ENCODE peak calls at places on chromosome 14, in eight cellular contexts. G is tibial nerve, T is ovary, F is IMR-90, Y is A549, B is suprapubic skin, M is heart left ventricle, Z is esophagus muscularis mucosa. A is an unnamed sample. For H3K4me1, the result is how much of the 10 kb centered on the place peaks cover.

GRCh38 chr14:59918824-59919581 is 941 bp upstream of the LRRC9 start:
- DNase-seq in G (no peak), T (no peak), F (peak), Y (peak), B (no peak), M (peak), Z (no peak), A (peak)

GRCh38 chr14:92494512-92494911 is 19.1 kb upstream of the RIN3 start:
- DNase-seq in G (no peak), T (no peak), F (no peak), Y (no peak), B (no peak), M (no peak), Z (no peak), A (no peak)

GRCh38 chr14:104678346-104678745 is 11.1 kb upstream of the INF2 start:
- DNase-seq in G (no peak), T (no peak), F (peak), Y (no peak), B (no peak), M (peak), Z (no peak), A (no peak)

GRCh38 chr14:100736269-100737180 is 9.8 kb downstream of the DLK1 start:
- DNase-seq in G (no peak), T (no peak), F (no peak), Y (no peak), B (peak), M (no peak), Z (no peak), A (no peak)

GRCh38 chr14:102221026-102221425 is 81.3 kb downstream of the WDR20 start:
- DNase-seq in G (no peak), T (no peak), F (peak), Y (no peak), B (no peak), M (no peak), Z (no peak), A (no peak)

GRCh38 chr14:33512201-33512600 is 438.7 kb downstream of the EGLN3 start:
- DNase-seq in G (no peak), T (no peak), F (no peak), Y (no peak), B (no peak), M (no peak), Z (no peak), A (no peak)

GRCh38 chr14:22598896-22599244 is 770 bp downstream of the ABHD4 start:
- DNase-seq in G (no peak), T (no peak), F (peak), Y (peak), B (no peak), M (no peak), Z (no peak), A (peak)

GRCh38 chr14:100790785-100791667 is 34.9 kb upstream of the MEG3 start:
- DNase-seq in G (no peak), T (no peak), F (peak), Y (no peak), B (no peak), M (no peak), Z (no peak), A (no peak)

GRCh38 chr14:102189858-102190257 is 50.2 kb downstream of the WDR20 start:
- DNase-seq in G (no peak), T (no peak), F (no peak), Y (no peak), B (no peak), M (no peak), Z (no peak), A (no peak)

GRCh38 chr14:100894416-100894815 is 9.1 kb downstream of the RTL1 start:
- DNase-seq in G (no peak), T (no peak), F (no peak), Y (no peak), B (no peak), M (no peak), Z (no peak), A (no peak)

GRCh38 chr14:92475451-92476187 is 38.0 kb upstream of the RIN3 start:
- DNase-seq in G (peak), T (peak), F (no peak), Y (no peak), B (peak), M (peak), Z (no peak), A (no peak)

GRCh38 chr14:99516156-99517045 is 35.2 kb downstream of the CCNK start:
- DNase-seq in G (peak), T (peak), F (no peak), Y (no peak), B (peak), M (peak), Z (no peak), A (peak)

GRCh38 chr14:104749111-104749649 is 3.8 kb upstream of the SIVA1 start:
- DNase-seq in G (peak), T (no peak), F (peak), Y (no peak), B (no peak), M (no peak), Z (no peak), A (no peak)

GRCh38 chr14:59187802-59188460 is 536 bp upstream of the DAAM1 start:
- DNase-seq in G (peak), T (peak), F (no peak), Y (peak), B (no peak), M (peak), Z (no peak), A (peak)

GRCh38 chr14:94395900-94396574 is 7.6 kb upstream of the SERPINA1 start:
- DNase-seq in G (no peak), T (no peak), F (no peak), Y (peak), B (no peak), M (no peak), Z (no peak), A (peak)

GRCh38 chr14:106491851-106492250 is 965.5 kb downstream of the TMEM121 start:
- DNase-seq in G (no peak), T (no peak), F (no peak), Y (peak), B (no peak), M (no peak), Z (peak), A (no peak)

GRCh38 chr14:68283378-68284123 is 464.0 kb downstream of the RAD51B start:
- DNase-seq in G (no peak), T (peak), F (no peak), Y (no peak), B (peak), M (peak), Z (no peak), A (peak)

GRCh38 chr14:105629886-105630215 is 103.5 kb downstream of the TMEM121 start:
- DNase-seq in G (no peak), T (no peak), F (no peak), Y (no peak), B (no peak), M (no peak), Z (no peak), A (no peak)

GRCh38 chr14:67358914-67359313 is 690 bp downstream of the ATP6V1D start:
- DNase-seq in G (no peak), T (no peak), F (no peak), Y (no peak), B (no peak), M (no peak), Z (no peak), A (no peak)

GRCh38 chr14:74508844-74509428 is 15.4 kb downstream of the ISCA2 start:
- DNase-seq in G (no peak), T (no peak), F (no peak), Y (no peak), B (no peak), M (no peak), Z (no peak), A (no peak)

GRCh38 chr14:89144642-89145041 is 272.4 kb downstream of the FOXN3 start:
- DNase-seq in G (no peak), T (no peak), F (no peak), Y (no peak), B (no peak), M (no peak), Z (no peak), A (no peak)

GRCh38 chr14:34931206-34931605 is 51.6 kb upstream of the SRP54 start:
- DNase-seq in G (no peak), T (no peak), F (peak), Y (peak), B (no peak), M (no peak), Z (no peak), A (no peak)

GRCh38 chr14:88975926-88976325 is 151.5 kb downstream of the TTC8 start:
- DNase-seq in G (no peak), T (no peak), F (no peak), Y (no peak), B (no peak), M (no peak), Z (no peak), A (no peak)

GRCh38 chr14:30020271-30020670 is 92.6 kb upstream of the PRKD1 start:
- DNase-seq in G (no peak), T (no peak), F (no peak), Y (no peak), B (no peak), M (no peak), Z (no peak), A (no peak)

GRCh38 chr14:75011356-75012097 is 8.8 kb downstream of the EIF2B2 start:
- DNase-seq in G (no peak), T (no peak), F (peak), Y (no peak), B (no peak), M (no peak), Z (no peak), A (no peak)

GRCh38 chr14:96130854-96131253 is 73.8 kb upstream of the BDKRB2 start:
- DNase-seq in G (no peak), T (no peak), F (peak), Y (no peak), B (no peak), M (no peak), Z (peak), A (no peak)

GRCh38 chr14:50531595-50532501 is 521 bp downstream of the MAP4K5 start:
- DNase-seq in G (peak), T (peak), F (peak), Y (peak), B (peak), M (peak), Z (no peak), A (peak)

GRCh38 chr14:50533314-50533705 is 941 bp upstream of the MAP4K5 start:
- DNase-seq in G (no peak), T (no peak), F (no peak), Y (no peak), B (no peak), M (no peak), Z (no peak), A (no peak)

GRCh38 chr14:50533806-50534205 is 1.4 kb upstream of the MAP4K5 start:
- DNase-seq in G (no peak), T (no peak), F (peak), Y (no peak), B (no peak), M (no peak), Z (no peak), A (no peak)

GRCh38 chr14:50530794-50531193 is 1.6 kb downstream of the MAP4K5 start:
- DNase-seq in G (no peak), T (no peak), F (no peak), Y (no peak), B (no peak), M (no peak), Z (no peak), A (no peak)

GRCh38 chr14:50532502-50533313 is at the start of gene MAP4K5:
- DNase-seq in G (peak), T (peak), F (peak), Y (peak), B (peak), M (peak), Z (peak), A (peak)
- TF ChIP-seq POLR2A in G (peak), T (peak), F (peak), Y (peak), B (no peak), M (peak), Z (peak), A (peak)

GRCh38 chr14:81143793-81144192 is 77.0 kb downstream of the GTF2A1 start:
- DNase-seq in G (no peak), T (no peak), F (no peak), Y (no peak), B (no peak), M (no peak), Z (no peak), A (no peak)
- H3K27ac ChIP-seq in G (no peak), T (no peak), F (no peak), Y (no peak), B (no peak), M (no peak), Z (no peak), A (no peak)

GRCh38 chr14:36022765-36023415 is 153.6 kb downstream of the PTCSC3 start:
- DNase-seq in G (no peak), T (no peak), F (no peak), Y (no peak), B (no peak), M (no peak), Z (no peak), A (no peak)
- H3K4me1 ChIP-seq in G (under half), T (under half), F (under half), Y (under half), B (under half), M (under half), Z (under half), A (under half)

DNA sequence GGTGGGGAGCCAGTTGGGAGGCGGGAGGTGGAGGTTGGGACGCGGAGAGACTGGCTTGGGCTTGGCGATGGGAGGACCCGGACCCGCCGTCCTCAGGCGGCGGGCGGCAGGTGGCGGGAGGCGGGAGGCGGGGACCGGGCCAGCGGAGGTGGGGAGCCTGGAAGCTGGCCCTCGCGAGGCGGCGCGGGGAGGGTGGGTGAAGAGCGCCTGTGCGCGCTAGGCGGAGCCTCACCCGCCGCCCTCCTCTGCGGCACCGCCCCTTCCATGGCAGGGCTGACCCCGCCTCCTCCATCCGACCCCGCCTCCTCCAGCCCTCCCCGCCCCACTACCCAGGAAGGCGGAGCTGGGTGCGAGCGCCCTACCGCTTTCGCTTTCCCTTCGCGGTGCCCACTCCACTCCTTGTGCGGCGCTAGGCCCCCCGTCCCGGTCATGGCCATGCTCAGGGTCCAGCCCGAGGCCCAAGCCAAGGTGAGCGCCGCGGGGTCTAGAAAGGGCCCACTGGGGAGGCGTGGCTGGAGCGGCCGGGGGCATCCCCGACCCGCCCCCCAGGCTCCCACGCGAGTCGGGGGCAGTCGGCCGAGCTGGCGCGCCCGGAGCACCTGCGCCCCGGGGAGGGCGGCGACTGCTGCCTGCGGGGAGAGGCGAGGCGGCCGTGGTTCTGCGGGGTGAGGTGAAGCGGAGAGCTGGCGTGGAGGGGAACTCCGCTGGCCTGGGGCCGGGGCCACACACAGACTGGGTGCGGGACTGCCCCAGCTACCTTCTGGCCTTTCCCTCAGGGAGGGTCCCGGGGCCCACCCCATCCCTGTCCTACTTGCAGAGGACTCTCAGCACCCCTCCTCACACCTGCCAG is at the start of gene PSME1:
- DNase-seq in G (peak), T (peak), F (peak), Y (peak), B (peak), M (peak), Z (peak), A (peak)
- TF ChIP-seq POLR2A in G (peak), T (peak), F (no peak), Y (peak), B (no peak), M (peak), Z (no peak), A (peak)

DNA sequence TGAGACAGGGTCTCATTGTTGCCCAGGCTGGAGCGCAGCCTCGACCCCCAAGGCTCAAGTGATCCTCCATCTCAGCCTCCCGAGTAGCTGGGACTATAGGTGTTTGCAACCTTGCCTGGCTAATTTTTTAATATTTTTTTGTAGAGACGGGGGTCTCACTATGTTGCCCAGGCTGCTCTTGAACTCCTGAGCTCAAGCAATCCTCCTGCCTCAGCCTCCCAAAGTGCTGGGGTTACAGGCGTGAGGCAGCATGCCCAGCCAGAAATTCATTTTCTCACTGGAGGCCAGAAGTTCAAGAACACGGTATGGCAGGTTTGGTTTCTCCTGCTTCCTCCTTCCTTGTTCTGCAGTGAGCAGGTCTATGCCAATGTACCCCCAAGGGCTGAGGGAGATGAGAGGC is 3.7 kb downstream of the RNASE1 start:
- DNase-seq in G (no peak), T (no peak), F (no peak), Y (no peak), B (no peak), M (no peak), Z (no peak), A (no peak)
- H3K27ac ChIP-seq in G (no peak), T (peak), F (no peak), Y (no peak), B (peak), M (peak), Z (peak), A (peak)

GRCh38 chr14:72893636-72894322 is at the start of gene DPF3:
- DNase-seq in G (peak), T (peak), F (peak), Y (peak), B (peak), M (peak), Z (peak), A (peak)

GRCh38 chr14:72892103-72892878 is 1.6 kb downstream of the DPF3 start:
- DNase-seq in G (no peak), T (peak), F (peak), Y (no peak), B (no peak), M (peak), Z (no peak), A (no peak)

GRCh38 chr14:72889366-72889765 is 4.5 kb downstream of the DPF3 start:
- DNase-seq in G (no peak), T (no peak), F (no peak), Y (no peak), B (no peak), M (no peak), Z (no peak), A (no peak)

GRCh38 chr14:72892879-72893635 is 844 bp downstream of the DPF3 start:
- DNase-seq in G (no peak), T (peak), F (no peak), Y (no peak), B (no peak), M (peak), Z (no peak), A (peak)

GRCh38 chr14:72891666-72892102 is 2.2 kb downstream of the DPF3 start:
- DNase-seq in G (no peak), T (no peak), F (no peak), Y (no peak), B (no peak), M (no peak), Z (no peak), A (no peak)
- H3K4me1 ChIP-seq in G (under half), T (under half), F (under half), Y (under half), B (under half), M (under half), Z (under half), A (under half)